ENCODE peak calls at places on chromosome 22, in five cellular contexts. One of them, this sample, is unnamed. For H3K36me3, the result is how much of the 10 kb centered on the place peaks cover.

GRCh38 chr22:28907311-28908008 is 24.1 kb downstream of the ZNRF3 start:
- DNase-seq in ovary: peak
- DNase-seq in GM12878: peak
- DNase-seq in pancreas: no peak
- DNase-seq in fibroblast of lung: no peak
- DNase-seq in this sample: peak

GRCh38 chr22:49307870-49308269 is 519.8 kb downstream of the BRD1 start:
- DNase-seq in pancreas: peak
- DNase-seq in ovary: peak
- DNase-seq in fibroblast of lung: no peak
- DNase-seq in GM12878: no peak
- DNase-seq in this sample: no peak

GRCh38 chr22:44247346-44247745 is 65.4 kb downstream of the SHISAL1 start:
- DNase-seq in ovary: no peak
- DNase-seq in GM12878: no peak
- DNase-seq in fibroblast of lung: no peak
- DNase-seq in pancreas: no peak
- DNase-seq in this sample: no peak

GRCh38 chr22:29093980-29094379 is 21.1 kb downstream of the KREMEN1 start:
- DNase-seq in pancreas: no peak
- DNase-seq in ovary: no peak
- DNase-seq in fibroblast of lung: peak
- DNase-seq in GM12878: no peak
- DNase-seq in this sample: no peak

GRCh38 chr22:20829735-20830134 is 28.9 kb downstream of the PI4KA start:
- DNase-seq in pancreas: no peak
- DNase-seq in GM12878: no peak
- DNase-seq in ovary: no peak
- DNase-seq in fibroblast of lung: no peak
- DNase-seq in this sample: no peak

GRCh38 chr22:29216873-29217666 is 11.4 kb downstream of the EMID1 start:
- DNase-seq in pancreas: peak
- DNase-seq in ovary: peak
- DNase-seq in fibroblast of lung: no peak
- DNase-seq in GM12878: no peak
- DNase-seq in this sample: no peak

GRCh38 chr22:29692327-29692640 is 27.5 kb upstream of the CABP7 start:
- DNase-seq in ovary: no peak
- DNase-seq in pancreas: no peak
- DNase-seq in fibroblast of lung: no peak
- DNase-seq in GM12878: no peak
- DNase-seq in this sample: no peak

GRCh38 chr22:44539467-44540063 is 41.5 kb upstream of the RTL6 start:
- DNase-seq in ovary: no peak
- DNase-seq in fibroblast of lung: no peak
- DNase-seq in pancreas: no peak
- DNase-seq in GM12878: no peak
- DNase-seq in this sample: no peak

GRCh38 chr22:26573026-26573662 is 16.8 kb downstream of the TPST2 start:
- DNase-seq in GM12878: no peak
- DNase-seq in fibroblast of lung: peak
- DNase-seq in pancreas: no peak
- DNase-seq in ovary: no peak
- DNase-seq in this sample: no peak

GRCh38 chr22:37996079-37996478 is 11.7 kb upstream of the SOX10 start:
- DNase-seq in fibroblast of lung: no peak
- DNase-seq in GM12878: no peak
- DNase-seq in ovary: no peak
- DNase-seq in pancreas: no peak
- DNase-seq in this sample: no peak
- H3K4me3 ChIP-seq in fibroblast of lung: no peak
- H3K4me3 ChIP-seq in GM12878: no peak
- H3K4me3 ChIP-seq in ovary: no peak
- H3K4me3 ChIP-seq in pancreas: no peak
- H3K4me3 ChIP-seq in this sample: no peak

GRCh38 chr22:39927544-39927943 is 26.7 kb downstream of the GRAP2 start:
- DNase-seq in ovary: no peak
- DNase-seq in fibroblast of lung: no peak
- DNase-seq in pancreas: no peak
- DNase-seq in GM12878: no peak
- DNase-seq in this sample: no peak
- TF ChIP-seq CTCF in ovary: no peak
- TF ChIP-seq CTCF in fibroblast of lung: no peak
- TF ChIP-seq CTCF in pancreas: no peak
- TF ChIP-seq CTCF in GM12878: no peak
- TF ChIP-seq CTCF in this sample: peak

DNA sequence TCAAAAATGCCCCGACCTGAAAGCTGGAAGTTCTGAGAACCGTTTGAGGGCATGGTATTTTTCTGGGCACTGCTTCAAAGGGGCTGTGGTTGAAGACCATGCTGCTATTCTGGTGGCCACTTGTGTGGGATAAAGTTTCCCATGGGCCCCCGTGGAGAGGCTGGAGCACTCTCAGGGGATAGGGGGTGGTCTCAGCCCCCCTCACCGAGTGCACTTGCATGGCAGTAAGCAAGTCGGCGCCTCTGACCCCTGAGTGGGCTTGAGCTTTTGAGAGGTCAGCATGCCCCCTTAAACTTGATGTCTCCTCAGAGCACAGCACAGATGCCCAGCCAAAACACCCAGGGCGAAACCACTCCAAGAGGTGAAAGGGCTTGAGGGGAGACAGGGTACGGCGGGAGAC is 35.6 kb downstream of the TIMP3 start:
- DNase-seq in fibroblast of lung: no peak
- DNase-seq in ovary: no peak
- DNase-seq in GM12878: no peak
- DNase-seq in pancreas: no peak
- DNase-seq in this sample: no peak
- H3K36me3 ChIP-seq in fibroblast of lung: under half
- H3K36me3 ChIP-seq in ovary: under half
- H3K36me3 ChIP-seq in GM12878: under half
- H3K36me3 ChIP-seq in pancreas: under half
- H3K36me3 ChIP-seq in this sample: under half

GRCh38 chr22:24432059-24432853 is 4.9 kb downstream of the ADORA2A start:
- DNase-seq in pancreas: no peak
- DNase-seq in fibroblast of lung: peak
- DNase-seq in GM12878: no peak
- DNase-seq in ovary: peak
- DNase-seq in this sample: no peak

GRCh38 chr22:24431309-24432034 is 4.1 kb downstream of the ADORA2A start:
- DNase-seq in pancreas: no peak
- DNase-seq in ovary: peak
- DNase-seq in fibroblast of lung: no peak
- DNase-seq in GM12878: no peak
- DNase-seq in this sample: no peak

GRCh38 chr22:24433868-24434471 is 6.6 kb downstream of the ADORA2A start:
- DNase-seq in GM12878: peak
- DNase-seq in pancreas: no peak
- DNase-seq in ovary: no peak
- DNase-seq in fibroblast of lung: no peak
- DNase-seq in this sample: no peak

GRCh38 chr22:24434472-24435322 is 7.3 kb downstream of the ADORA2A start:
- DNase-seq in ovary: no peak
- DNase-seq in fibroblast of lung: no peak
- DNase-seq in pancreas: no peak
- DNase-seq in GM12878: peak
- DNase-seq in this sample: peak

GRCh38 chr22:24433001-24433867 is 5.8 kb downstream of the ADORA2A start:
- DNase-seq in fibroblast of lung: no peak
- DNase-seq in pancreas: no peak
- DNase-seq in GM12878: no peak
- DNase-seq in ovary: no peak
- DNase-seq in this sample: no peak
- H3K4me3 ChIP-seq in fibroblast of lung: no peak
- H3K4me3 ChIP-seq in pancreas: no peak
- H3K4me3 ChIP-seq in GM12878: peak
- H3K4me3 ChIP-seq in ovary: no peak
- H3K4me3 ChIP-seq in this sample: no peak

DNA sequence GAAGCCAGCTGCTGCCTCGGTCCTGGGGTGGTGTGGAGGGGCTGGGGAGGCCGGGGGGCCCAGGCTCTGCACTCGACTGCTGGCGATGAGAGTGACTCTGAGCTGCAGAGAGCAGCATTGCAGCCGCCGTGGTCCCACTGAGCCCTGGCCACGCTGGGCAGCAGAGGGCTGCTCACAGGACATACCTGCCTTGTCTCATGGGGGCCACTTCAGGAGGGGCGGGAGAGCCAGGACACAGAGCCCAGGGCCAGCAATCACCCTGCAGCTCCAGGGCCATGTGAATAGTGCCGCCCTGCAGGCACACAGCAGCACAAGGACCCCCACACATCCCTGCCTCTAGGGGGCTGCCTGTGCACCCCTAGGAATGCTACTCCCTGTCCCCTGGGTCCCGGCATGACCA is 147.0 kb downstream of the CRYBB2 start:
- DNase-seq in ovary: no peak
- DNase-seq in pancreas: no peak
- DNase-seq in GM12878: no peak
- DNase-seq in fibroblast of lung: no peak
- DNase-seq in this sample: no peak
- TF ChIP-seq CTCF in ovary: no peak
- TF ChIP-seq CTCF in pancreas: no peak
- TF ChIP-seq CTCF in GM12878: no peak
- TF ChIP-seq CTCF in fibroblast of lung: no peak
- TF ChIP-seq CTCF in this sample: no peak

DNA sequence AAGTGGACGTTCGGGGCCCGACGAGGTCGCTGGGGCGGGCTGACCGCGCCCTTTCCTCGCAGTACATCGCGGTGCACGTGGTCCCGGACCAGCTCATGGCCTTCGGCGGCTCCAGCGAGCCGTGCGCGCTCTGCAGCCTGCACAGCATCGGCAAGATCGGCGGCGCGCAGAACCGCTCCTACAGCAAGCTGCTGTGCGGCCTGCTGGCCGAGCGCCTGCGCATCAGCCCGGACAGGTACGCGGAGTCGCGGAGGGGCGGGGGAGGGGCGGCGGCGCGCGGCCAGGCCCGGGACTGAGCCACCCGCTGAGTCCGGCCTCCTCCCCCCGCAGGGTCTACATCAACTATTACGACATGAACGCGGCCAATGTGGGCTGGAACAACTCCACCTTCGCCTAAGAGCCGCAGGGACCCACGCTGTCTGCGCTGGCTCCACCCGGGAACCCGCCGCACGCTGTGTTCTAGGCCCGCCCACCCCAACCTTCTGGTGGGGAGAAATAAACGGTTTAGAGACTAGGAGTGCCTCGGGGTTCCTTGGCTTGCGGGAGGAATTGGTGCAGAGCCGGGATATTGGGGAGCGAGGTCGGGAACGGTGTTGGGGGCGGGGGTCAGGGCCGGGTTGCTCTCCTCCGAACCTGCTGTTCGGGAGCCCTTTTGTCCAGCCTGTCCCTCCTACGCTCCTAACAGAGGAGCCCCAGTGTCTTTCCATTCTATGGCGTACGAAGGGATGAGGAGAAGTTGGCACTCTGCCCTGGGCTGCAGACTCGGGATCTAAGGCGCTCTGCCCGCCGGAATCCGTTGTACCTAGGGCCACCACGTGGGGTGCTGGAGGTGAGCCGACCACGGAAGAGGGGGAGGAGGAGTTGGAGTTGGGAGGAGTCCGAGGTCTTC is 771 bp downstream of the MIF start:
- DNase-seq in fibroblast of lung: peak
- DNase-seq in pancreas: peak
- DNase-seq in ovary: peak
- DNase-seq in GM12878: peak
- DNase-seq in this sample: peak
- H3K36me3 ChIP-seq in fibroblast of lung: under half
- H3K36me3 ChIP-seq in pancreas: under half
- H3K36me3 ChIP-seq in ovary: under half
- H3K36me3 ChIP-seq in GM12878: under half
- H3K36me3 ChIP-seq in this sample: under half

DNA sequence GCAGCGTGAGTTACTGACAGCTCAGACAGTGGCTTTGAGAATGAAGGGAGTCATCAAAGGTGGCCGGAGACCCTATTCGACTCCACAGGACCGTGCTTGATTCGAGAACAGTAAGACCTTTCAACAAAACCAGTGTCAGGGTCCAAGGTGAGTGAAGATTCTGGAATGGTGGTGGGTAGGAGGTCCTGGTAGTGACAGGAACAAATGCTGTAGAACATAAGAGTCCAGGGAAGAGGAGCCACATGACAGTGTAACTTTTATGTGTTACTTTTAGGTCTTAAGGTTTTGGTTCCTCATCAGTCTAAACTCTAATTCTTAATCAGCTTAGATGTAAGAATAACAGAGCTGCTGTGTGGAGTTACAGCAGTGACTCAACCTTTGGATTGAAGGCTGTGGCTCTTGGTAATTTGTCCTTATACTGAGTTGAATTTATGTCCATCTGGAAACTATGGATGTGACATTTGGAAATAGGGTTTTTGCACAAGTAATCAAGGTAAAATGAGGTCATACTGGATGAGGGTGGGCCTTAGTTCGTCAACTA is 1.8 kb downstream of the TBC1D22A start:
- DNase-seq in ovary: no peak
- DNase-seq in fibroblast of lung: no peak
- DNase-seq in GM12878: no peak
- DNase-seq in pancreas: no peak
- DNase-seq in this sample: no peak
- H3K4me3 ChIP-seq in ovary: no peak
- H3K4me3 ChIP-seq in fibroblast of lung: no peak
- H3K4me3 ChIP-seq in GM12878: peak
- H3K4me3 ChIP-seq in pancreas: no peak
- H3K4me3 ChIP-seq in this sample: peak

DNA sequence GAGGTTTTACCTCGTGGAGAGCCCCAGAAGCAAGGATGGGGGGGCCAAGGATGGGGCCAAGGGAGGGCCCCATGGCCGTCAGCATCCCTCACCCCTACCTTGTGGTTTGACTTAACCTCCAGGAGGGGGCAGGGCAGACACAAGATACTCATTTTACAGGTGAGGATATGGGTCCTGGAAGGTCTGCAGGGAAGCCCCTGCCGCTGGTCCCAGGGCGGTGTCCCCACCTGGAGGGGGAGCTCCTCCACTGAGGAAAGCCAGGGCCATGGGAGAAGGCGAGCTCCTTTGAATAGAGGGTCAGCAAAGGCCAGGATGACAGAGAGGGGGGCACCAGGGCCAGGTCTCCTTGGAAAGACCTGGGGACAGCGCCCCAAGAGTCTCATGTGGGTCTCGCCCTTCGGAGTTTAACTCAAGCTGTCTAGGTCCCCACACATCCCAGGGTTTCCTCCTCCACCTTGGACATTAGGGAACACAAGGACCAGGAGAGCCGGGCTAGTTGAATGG is 5.9 kb upstream of the ADORA2A start:
- DNase-seq in ovary: no peak
- DNase-seq in pancreas: no peak
- DNase-seq in fibroblast of lung: no peak
- DNase-seq in GM12878: no peak
- DNase-seq in this sample: no peak
- TF ChIP-seq CTCF in ovary: no peak
- TF ChIP-seq CTCF in pancreas: peak
- TF ChIP-seq CTCF in fibroblast of lung: no peak
- TF ChIP-seq CTCF in GM12878: peak
- TF ChIP-seq CTCF in this sample: peak

GRCh38 chr22:36472689-36473088 is 8.8 kb downstream of the TXN2 start:
- DNase-seq in fibroblast of lung: no peak
- DNase-seq in GM12878: no peak
- DNase-seq in pancreas: no peak
- DNase-seq in ovary: no peak
- DNase-seq in this sample: no peak
- H3K36me3 ChIP-seq in fibroblast of lung: under half
- H3K36me3 ChIP-seq in GM12878: under half
- H3K36me3 ChIP-seq in pancreas: under half
- H3K36me3 ChIP-seq in ovary: under half
- H3K36me3 ChIP-seq in this sample: under half